ENCODE peak calls at places on chromosomes 16 and 17, in four cellular contexts. D is keratinocyte, P is right lobe of liver, B is HL-60. T is an unnamed sample.

GRCh38 chr16:26554030-26554429 is 512.7 kb upstream of the C16orf82 start:
- DNase-seq in P (no peak), B (no peak), D (no peak), T (no peak)

GRCh38 chr17:81020443-81020766 is 14.5 kb upstream of the BAIAP2 start:
- DNase-seq in B (no peak), D (no peak), P (no peak), T (no peak)

GRCh38 chr16:67198238-67198734 is 645 bp upstream of the ELMO3 start:
- DNase-seq in D (peak; percentile 54), B (peak; percentile 70), P (no peak), T (no peak)

GRCh38 chr16:78967948-78968347 is 632.6 kb downstream of the MAF start:
- DNase-seq in P (no peak), B (no peak), D (no peak), T (no peak)

GRCh38 chr17:77246110-77247047 is 105.6 kb downstream of the SEC14L1 start:
- DNase-seq in B (no peak), D (no peak), P (no peak), T (no peak)

GRCh38 chr17:83082435-83082834 is 3.0 kb downstream of the METRNL start:
- DNase-seq in B (no peak), P (no peak), D (no peak), T (no peak)

GRCh38 chr16:72978212-72978611 is 69.7 kb downstream of the ZFHX3 start:
- DNase-seq in D (no peak), P (no peak), B (no peak), T (no peak)

GRCh38 chr17:64357191-64357981 is 33.3 kb downstream of the PECAM1 start:
- DNase-seq in D (no peak), P (no peak), B (no peak), T (no peak)

GRCh38 chr17:43175213-43176118 is 4.5 kb downstream of the NBR1 start:
- DNase-seq in B (no peak), D (no peak), P (no peak), T (no peak)

GRCh38 chr17:7929158-7930029 is at the start of gene KCNAB3:
- DNase-seq in D (no peak), B (no peak), P (no peak), T (no peak)

GRCh38 chr16:48564544-48565444 is 45.2 kb downstream of the N4BP1 start:
- DNase-seq in B (no peak), D (no peak), P (no peak), T (no peak)

GRCh38 chr17:44123356-44124117 is at the start of gene HDAC5:
- DNase-seq in P (peak; percentile 97), B (peak; percentile 94), D (no peak), T (peak; percentile 45)

GRCh38 chr16:54787045-54787444 is 143.6 kb upstream of the IRX5 start:
- DNase-seq in D (no peak), B (no peak), P (no peak), T (no peak)

GRCh38 chr17:17492085-17492484 is 4.1 kb downstream of the RASD1 start:
- DNase-seq in P (no peak), D (no peak), B (no peak), T (no peak)

GRCh38 chr16:63066552-63066951 is 1030.3 kb upstream of the CDH8 start:
- DNase-seq in B (no peak), P (no peak), D (no peak), T (no peak)

GRCh38 chr17:81130385-81131288 is 34.7 kb upstream of the PVALEF start:
- DNase-seq in P (no peak), B (no peak), D (no peak), T (no peak)

GRCh38 chr17:10384175-10384574 is 11.4 kb upstream of the MYH13 start:
- DNase-seq in B (no peak), P (no peak), D (no peak), T (no peak)

GRCh38 chr17:45021607-45022287 is 29.7 kb downstream of the DCAKD start:
- DNase-seq in B (peak; percentile 44), D (no peak), P (peak; percentile 75), T (no peak)

GRCh38 chr17:6471531-6472465 is 27.5 kb downstream of the PIMREG start:
- DNase-seq in P (no peak), D (peak; percentile 69), B (no peak), T (no peak)

GRCh38 chr17:60269417-60269816 is 119.6 kb downstream of the CA4 start:
- DNase-seq in D (no peak), B (no peak), P (no peak), T (no peak)

GRCh38 chr16:84295203-84295850 is 649 bp downstream of the WFDC1 start:
- DNase-seq in D (no peak), P (no peak), B (no peak), T (no peak)

GRCh38 chr17:79870540-79870939 is 31.3 kb upstream of the CBX4 start:
- DNase-seq in B (no peak), P (no peak), D (no peak), T (no peak)

GRCh38 chr17:57130708-57131461 is 45.8 kb downstream of the AKAP1 start:
- DNase-seq in B (peak; percentile 75), D (peak; percentile 30), P (peak; percentile 79), T (peak; percentile 2)

GRCh38 chr17:8820311-8821010 is 21.3 kb upstream of the MFSD6L start:
- DNase-seq in D (no peak), P (no peak), B (no peak), T (no peak)

GRCh38 chr17:64736804-64737492 is 74.8 kb upstream of the SMURF2 start:
- DNase-seq in D (peak; percentile 42), B (peak; percentile 69), P (no peak), T (no peak)

GRCh38 chr17:10201680-10202079 is 3.3 kb upstream of the GAS7 start:
- DNase-seq in B (no peak), D (no peak), P (no peak), T (no peak)

GRCh38 chr16:23537390-23537789 is 19.8 kb downstream of the EARS2 start:
- DNase-seq in B (no peak), D (no peak), P (no peak), T (no peak)

GRCh38 chr16:56269824-56270684 is 78.8 kb downstream of the GNAO1 start:
- DNase-seq in D (no peak), P (peak; percentile 91), B (no peak), T (no peak)

GRCh38 chr17:1607971-1608320 is 20.7 kb downstream of the SLC43A2 start:
- DNase-seq in P (no peak), D (no peak), B (no peak), T (no peak)

GRCh38 chr17:36590082-36590481 is 1.6 kb upstream of the DHRS11 start:
- DNase-seq in D (no peak), P (peak; percentile 3), B (peak; percentile 85), T (no peak)

GRCh38 chr17:68288804-68289203 is 2.1 kb downstream of the SLC16A6 start:
- DNase-seq in B (peak; percentile 76), D (no peak), P (no peak), T (no peak)

GRCh38 chr16:72946474-72947194 is 101.3 kb downstream of the ZFHX3 start:
- DNase-seq in P (peak; percentile 90), B (no peak), D (no peak), T (no peak)

GRCh38 chr17:49029841-49030240 is 32.7 kb downstream of the IGF2BP1 start:
- DNase-seq in P (no peak), D (no peak), B (no peak), T (no peak)

GRCh38 chr17:55690105-55690508 is 32.6 kb downstream of the TMEM100 start:
- DNase-seq in D (no peak), B (peak; percentile 43), P (no peak), T (no peak)

GRCh38 chr17:29577009-29577777 is 8.7 kb downstream of the TP53I13 start:
- DNase-seq in D (no peak), B (no peak), P (no peak), T (no peak)

GRCh38 chr17:31832748-31833147 is 26.3 kb downstream of the COPRS start:
- DNase-seq in D (no peak), B (no peak), P (no peak), T (no peak)

GRCh38 chr17:17139972-17140589 is 66.1 kb downstream of the PLD6 start:
- DNase-seq in P (no peak), D (no peak), B (no peak), T (no peak)

GRCh38 chr17:4607773-4608187 is 23.5 kb downstream of the SMTNL2 start:
- DNase-seq in D (no peak), B (peak; percentile 56), P (peak; percentile 70), T (peak; percentile 46)

GRCh38 chr17:76293106-76293505 is 15.0 kb downstream of the QRICH2 start:
- DNase-seq in D (no peak), P (no peak), B (no peak), T (no peak)

GRCh38 chr17:39077874-39078273 is 73.6 kb downstream of the PLXDC1 start:
- DNase-seq in B (no peak), D (no peak), P (no peak), T (no peak)
- TF ChIP-seq CTCF in B (no peak), D (peak; percentile 19), P (no peak), T (peak; percentile 21)

GRCh38 chr17:28317099-28317964 is 1.7 kb upstream of the TMEM97 start:
- DNase-seq in B (no peak), D (no peak), P (no peak), T (no peak)
- H3K4me3 ChIP-seq in B (peak overlapping the region; percentile 89), D (no peak overlapping the region), P (no peak overlapping the region), T (no peak overlapping the region)

DNA sequence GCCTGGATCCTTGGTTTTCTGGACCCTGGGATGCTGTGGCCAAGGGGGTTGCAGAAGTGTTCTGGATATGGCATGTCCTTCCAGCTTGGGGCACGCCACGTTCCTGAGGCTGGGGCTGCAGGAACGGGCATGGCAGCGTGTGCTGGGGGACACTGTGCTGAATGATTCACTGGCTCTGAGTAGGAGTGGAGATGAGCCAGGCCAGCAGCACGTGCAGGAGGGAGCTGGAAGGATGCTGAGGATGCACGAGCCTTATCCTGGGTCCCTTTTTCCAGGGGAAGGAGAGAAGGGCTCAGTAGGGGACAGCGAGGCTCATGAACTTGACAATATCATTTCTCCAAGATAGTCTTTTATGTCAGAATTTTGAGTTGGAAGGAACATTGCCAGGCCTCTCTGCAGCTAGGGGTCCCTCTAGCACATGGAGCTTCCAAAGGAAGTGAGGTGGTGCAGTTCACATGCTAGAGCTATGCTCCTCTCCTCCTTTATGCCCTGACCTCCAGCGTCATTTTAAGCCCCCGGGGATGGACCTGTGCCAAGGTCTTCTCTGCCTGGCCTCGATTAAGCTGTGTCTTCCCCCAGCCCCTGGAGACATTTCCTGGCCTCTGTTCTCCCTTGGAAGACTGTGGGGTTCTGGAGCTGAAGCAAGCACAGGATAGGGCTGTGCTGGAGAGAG is 125.9 kb downstream of the OR1D5 start:
- DNase-seq in B (no peak), P (no peak), D (no peak), T (no peak)
- TF ChIP-seq CTCF in B (no peak), P (no peak), D (no peak), T (peak; percentile 33)

GRCh38 chr16:68357521-68357922 is 46.7 kb downstream of the PRMT7 start:
- DNase-seq in B (no peak), D (no peak), P (no peak), T (no peak)
- H3K4me3 ChIP-seq in B (no peak overlapping the region), D (no peak overlapping the region), P (no peak overlapping the region), T (no peak overlapping the region)

DNA sequence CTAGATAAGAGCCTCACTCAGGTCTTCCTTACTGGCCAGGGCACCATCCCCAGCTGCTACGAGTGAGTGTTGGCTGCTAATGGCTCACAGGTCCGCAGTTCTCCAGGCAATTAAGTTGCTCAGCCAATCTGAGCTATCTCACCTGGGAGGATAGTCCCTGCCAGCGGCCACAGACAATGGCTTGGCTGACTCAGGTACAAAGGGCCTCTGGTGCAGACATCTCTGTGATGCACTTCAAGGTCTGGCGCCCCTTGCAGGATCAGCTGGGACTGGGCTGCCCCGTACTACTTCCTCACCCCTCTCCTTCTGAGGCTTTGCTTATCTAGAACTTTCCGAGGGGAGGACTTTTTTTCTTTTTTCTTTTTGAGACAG is 49.2 kb upstream of the EMP2 start:
- DNase-seq in P (no peak), D (no peak), B (no peak), T (no peak)
- TF ChIP-seq CTCF in P (no peak), D (no peak), B (no peak), T (no peak)

T was measured in epithelial cell of proximal tubule.